ENCODE peak calls at places on chromosome 21, in four cellular contexts. One of them, this sample, is unnamed.

GRCh38 chr21:45303751-45304150 is 16.1 kb upstream of the POFUT2 start:
- DNase-seq in IMR-90: no peak
- DNase-seq in H1: no peak
- DNase-seq in H9: no peak
- DNase-seq in this sample: no peak

GRCh38 chr21:31162827-31163226 is 124.6 kb upstream of the KRTAP19-8 start:
- DNase-seq in IMR-90: peak
- DNase-seq in H1: no peak
- DNase-seq in H9: no peak
- DNase-seq in this sample: no peak

GRCh38 chr21:31491617-31492016 is 147.6 kb upstream of the TIAM1 start:
- DNase-seq in IMR-90: no peak
- DNase-seq in H1: no peak
- DNase-seq in H9: no peak
- DNase-seq in this sample: no peak

GRCh38 chr21:45863267-45863666 is 118.3 kb upstream of the COL6A1 start:
- DNase-seq in IMR-90: no peak
- DNase-seq in H1: no peak
- DNase-seq in H9: no peak
- DNase-seq in this sample: no peak

GRCh38 chr21:32457360-32457840 is 44.9 kb downstream of the EVA1C start:
- DNase-seq in IMR-90: peak
- DNase-seq in H1: no peak
- DNase-seq in H9: no peak
- DNase-seq in this sample: no peak

GRCh38 chr21:42456457-42456856 is 39.6 kb downstream of the RSPH1 start:
- DNase-seq in IMR-90: no peak
- DNase-seq in H1: no peak
- DNase-seq in H9: no peak
- DNase-seq in this sample: no peak

GRCh38 chr21:17351766-17352165 is 161.1 kb upstream of the CXADR start:
- DNase-seq in IMR-90: no peak
- DNase-seq in H1: no peak
- DNase-seq in H9: no peak
- DNase-seq in this sample: no peak

GRCh38 chr21:45299864-45300785 is 12.4 kb upstream of the POFUT2 start:
- DNase-seq in IMR-90: peak
- DNase-seq in H1: no peak
- DNase-seq in H9: no peak
- DNase-seq in this sample: no peak

GRCh38 chr21:44773291-44773932 is 28.2 kb downstream of the UBE2G2 start:
- DNase-seq in IMR-90: no peak
- DNase-seq in H1: no peak
- DNase-seq in H9: no peak
- DNase-seq in this sample: peak

GRCh38 chr21:46498335-46499050 is 39.8 kb downstream of the DIP2A start:
- DNase-seq in IMR-90: peak
- DNase-seq in H1: no peak
- DNase-seq in H9: no peak
- DNase-seq in this sample: no peak

GRCh38 chr21:46425566-46425965 is 33.1 kb upstream of the DIP2A start:
- DNase-seq in IMR-90: no peak
- DNase-seq in H1: no peak
- DNase-seq in H9: no peak
- DNase-seq in this sample: no peak

DNA sequence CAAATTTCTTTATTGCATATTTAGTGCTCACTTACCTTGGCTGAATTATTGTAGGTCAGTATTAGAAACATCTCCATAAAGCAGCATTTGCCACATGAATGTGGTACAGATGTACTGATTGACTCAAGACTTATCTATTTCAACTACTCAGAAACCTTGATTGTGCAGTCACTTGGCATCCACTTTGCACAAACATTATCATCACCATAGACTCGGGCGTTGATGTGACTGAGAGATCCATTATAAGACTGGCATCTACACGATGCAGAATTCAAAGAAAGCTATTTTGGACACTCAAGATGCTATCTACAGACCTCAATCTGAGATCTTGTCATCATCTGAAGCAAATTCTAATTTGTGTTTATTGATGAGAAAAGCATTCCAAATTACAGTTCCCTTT is 102.8 kb upstream of the USP25 start:
- DNase-seq in IMR-90: no peak
- DNase-seq in H1: no peak
- DNase-seq in H9: no peak
- DNase-seq in this sample: no peak
- H3K56ac ChIP-seq in IMR-90: no peak
- H3K56ac ChIP-seq in H1: no peak
- H3K56ac ChIP-seq in H9: no peak
- H3K56ac ChIP-seq in this sample: no peak

GRCh38 chr21:37380349-37381323 is 14.1 kb downstream of the DYRK1A start:
- DNase-seq in IMR-90: no peak
- DNase-seq in H1: no peak
- DNase-seq in H9: peak
- DNase-seq in this sample: peak
- H3K56ac ChIP-seq in IMR-90: no peak
- H3K56ac ChIP-seq in H1: no peak
- H3K56ac ChIP-seq in H9: no peak
- H3K56ac ChIP-seq in this sample: no peak

DNA sequence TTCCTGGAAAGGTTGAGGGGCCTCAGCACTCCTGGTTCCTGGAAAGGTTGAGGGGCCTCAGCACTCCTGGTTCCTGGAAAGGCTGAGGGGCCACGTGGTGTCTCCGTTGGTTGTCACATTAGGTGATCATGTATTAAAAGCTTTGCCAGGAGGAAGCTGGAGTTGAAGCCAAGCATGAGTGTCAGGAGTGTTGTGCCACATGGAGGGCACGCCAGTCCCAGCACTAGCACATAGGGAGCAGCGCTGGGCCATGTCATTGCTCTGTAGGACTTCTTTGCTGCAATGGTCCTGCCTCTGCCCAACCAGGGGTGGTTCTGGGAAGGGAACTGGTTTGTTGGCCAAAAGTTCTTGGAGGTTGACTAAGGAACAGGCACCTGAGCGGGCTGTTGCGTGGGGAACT is 13.3 kb downstream of the ATP5PO start:
- DNase-seq in IMR-90: no peak
- DNase-seq in H1: no peak
- DNase-seq in H9: no peak
- DNase-seq in this sample: no peak
- H3K56ac ChIP-seq in IMR-90: no peak
- H3K56ac ChIP-seq in H1: no peak
- H3K56ac ChIP-seq in H9: no peak
- H3K56ac ChIP-seq in this sample: no peak

GRCh38 chr21:35824136-35824535 is 236.2 kb downstream of the SETD4 start:
- DNase-seq in IMR-90: no peak
- DNase-seq in H1: peak
- DNase-seq in H9: no peak
- DNase-seq in this sample: no peak
- H3K56ac ChIP-seq in IMR-90: no peak
- H3K56ac ChIP-seq in H1: no peak
- H3K56ac ChIP-seq in H9: no peak
- H3K56ac ChIP-seq in this sample: no peak

GRCh38 chr21:40416572-40416971 is 430.4 kb downstream of the DSCAM start:
- DNase-seq in IMR-90: no peak
- DNase-seq in H1: no peak
- DNase-seq in H9: no peak
- DNase-seq in this sample: no peak
- H3K56ac ChIP-seq in IMR-90: no peak
- H3K56ac ChIP-seq in H1: no peak
- H3K56ac ChIP-seq in H9: no peak
- H3K56ac ChIP-seq in this sample: no peak

DNA sequence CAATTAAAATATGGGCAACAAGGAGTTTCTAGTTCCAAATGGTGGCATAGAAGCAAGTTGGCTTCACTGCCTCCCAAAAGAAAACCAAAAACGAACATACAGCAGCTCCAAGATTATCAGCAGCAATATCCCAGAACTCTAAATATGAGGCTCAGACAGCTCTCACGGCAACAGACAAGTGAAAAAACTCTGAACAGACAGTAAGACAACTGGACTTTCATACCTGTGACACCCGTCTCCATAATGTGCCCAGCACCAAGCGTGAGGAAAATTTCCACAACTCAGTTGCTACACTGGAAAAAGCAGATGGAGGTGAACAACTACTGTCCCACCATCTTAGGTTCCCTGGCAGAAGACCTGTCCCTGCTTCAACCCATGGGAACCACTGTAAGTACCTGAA is 39.9 kb downstream of the HSF2BP start:
- DNase-seq in IMR-90: no peak
- DNase-seq in H1: no peak
- DNase-seq in H9: no peak
- DNase-seq in this sample: no peak
- H3K56ac ChIP-seq in IMR-90: no peak
- H3K56ac ChIP-seq in H1: no peak
- H3K56ac ChIP-seq in H9: no peak
- H3K56ac ChIP-seq in this sample: no peak

DNA sequence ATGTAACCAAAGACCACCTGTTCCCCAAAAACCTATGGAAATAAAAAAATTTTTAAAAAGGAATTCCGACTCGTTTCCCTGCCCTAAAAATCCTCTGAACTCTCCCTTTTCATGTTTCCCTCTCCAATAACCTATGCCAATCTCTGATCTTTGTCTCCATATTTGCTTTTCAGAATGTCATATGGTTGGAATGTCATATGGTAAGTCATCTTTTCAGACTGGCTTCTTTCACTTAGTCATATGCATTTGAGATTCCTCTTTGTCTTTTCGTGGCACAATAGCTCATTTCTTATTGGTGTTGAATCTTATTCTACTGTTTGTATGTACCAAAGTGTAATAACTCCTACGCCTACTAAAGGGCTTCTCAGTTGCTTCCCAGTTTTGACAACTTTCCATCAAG is 117.5 kb downstream of the BACH1 start:
- DNase-seq in IMR-90: no peak
- DNase-seq in H1: no peak
- DNase-seq in H9: no peak
- DNase-seq in this sample: no peak
- H3K56ac ChIP-seq in IMR-90: no peak
- H3K56ac ChIP-seq in H1: no peak
- H3K56ac ChIP-seq in H9: no peak
- H3K56ac ChIP-seq in this sample: no peak

GRCh38 chr21:39885119-39885848 is 18.0 kb downstream of the PCP4 start:
- DNase-seq in IMR-90: no peak
- DNase-seq in H1: no peak
- DNase-seq in H9: no peak
- DNase-seq in this sample: no peak

GRCh38 chr21:39888848-39889247 is 21.6 kb downstream of the PCP4 start:
- DNase-seq in IMR-90: no peak
- DNase-seq in H1: no peak
- DNase-seq in H9: no peak
- DNase-seq in this sample: no peak

DNA sequence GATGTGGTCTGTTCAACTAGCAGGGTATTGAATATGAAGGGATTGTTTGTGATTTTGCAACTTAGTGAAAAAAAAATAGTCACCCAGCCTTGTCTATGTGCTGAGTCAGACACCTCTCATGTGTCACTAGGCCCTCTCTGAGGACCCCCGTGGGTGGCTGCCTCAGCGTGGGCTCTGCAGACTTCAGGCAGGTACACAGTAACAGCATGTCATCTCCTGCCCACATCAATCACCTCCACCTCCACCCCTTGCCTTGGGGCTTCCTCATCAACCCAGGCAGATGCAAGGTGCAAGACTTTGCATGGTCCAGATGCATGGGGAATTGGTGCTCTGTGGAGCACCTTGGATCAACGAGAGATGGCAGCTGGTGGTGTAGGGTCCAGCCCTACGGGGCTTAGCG is 23.9 kb downstream of the PCP4 start:
- DNase-seq in IMR-90: no peak
- DNase-seq in H1: no peak
- DNase-seq in H9: no peak
- DNase-seq in this sample: no peak
- H3K56ac ChIP-seq in IMR-90: no peak
- H3K56ac ChIP-seq in H1: no peak
- H3K56ac ChIP-seq in H9: no peak
- H3K56ac ChIP-seq in this sample: no peak

This sample was measured in mesendoderm.